ENCODE peak calls at places on chromosomes 6 and 20, in five cellular contexts. One of them, this sample, is unnamed.
A peak's percentile ranks its signal among the peaks of the same experiment; 100 is the strongest.

GRCh38 chr6:134035823-134036296 is 16.6 kb downstream of the SLC2A12 start:
- DNase-seq in stomach: peak; percentile 40
- DNase-seq in endothelial cell of umbilical vein: peak; percentile 19
- DNase-seq in adrenal gland: no peak
- DNase-seq in H1: no peak
- DNase-seq in this sample: no peak

GRCh38 chr6:45421700-45422540 is 44.2 kb upstream of the SUPT3H start:
- DNase-seq in adrenal gland: peak; percentile 31
- DNase-seq in endothelial cell of umbilical vein: peak; percentile 48
- DNase-seq in stomach: peak; percentile 57
- DNase-seq in H1: no peak
- DNase-seq in this sample: peak; percentile 45

GRCh38 chr6:79494841-79495240 is 42.4 kb downstream of the LCA5 start:
- DNase-seq in endothelial cell of umbilical vein: no peak
- DNase-seq in stomach: no peak
- DNase-seq in H1: no peak
- DNase-seq in adrenal gland: no peak
- DNase-seq in this sample: no peak

GRCh38 chr6:34657307-34657978 is 39.1 kb downstream of the ILRUN start:
- DNase-seq in endothelial cell of umbilical vein: peak; percentile 92
- DNase-seq in adrenal gland: peak; percentile 57
- DNase-seq in H1: no peak
- DNase-seq in stomach: peak; percentile 61
- DNase-seq in this sample: peak; percentile 52

GRCh38 chr6:125316621-125317020 is 14.9 kb upstream of the HDDC2 start:
- DNase-seq in stomach: no peak
- DNase-seq in adrenal gland: no peak
- DNase-seq in H1: no peak
- DNase-seq in endothelial cell of umbilical vein: no peak
- DNase-seq in this sample: peak; percentile 21

GRCh38 chr6:118326712-118327111 is 221.4 kb upstream of the PLN start:
- DNase-seq in endothelial cell of umbilical vein: no peak
- DNase-seq in adrenal gland: no peak
- DNase-seq in H1: no peak
- DNase-seq in stomach: no peak
- DNase-seq in this sample: no peak

GRCh38 chr6:111764238-111765182 is 108.7 kb downstream of the FYN start:
- DNase-seq in stomach: no peak
- DNase-seq in H1: no peak
- DNase-seq in endothelial cell of umbilical vein: no peak
- DNase-seq in adrenal gland: no peak
- DNase-seq in this sample: no peak

GRCh38 chr6:81696505-81696904 is 56.0 kb downstream of the TENT5A start:
- DNase-seq in stomach: peak; percentile 29
- DNase-seq in H1: no peak
- DNase-seq in endothelial cell of umbilical vein: peak; percentile 39
- DNase-seq in adrenal gland: no peak
- DNase-seq in this sample: no peak

GRCh38 chr20:48819813-48820648 is 7.8 kb downstream of the PREX1 start:
- DNase-seq in stomach: no peak
- DNase-seq in H1: no peak
- DNase-seq in endothelial cell of umbilical vein: no peak
- DNase-seq in adrenal gland: no peak
- DNase-seq in this sample: no peak

GRCh38 chr6:116737004-116737403 is 28.5 kb downstream of the FAM162B start:
- DNase-seq in adrenal gland: no peak
- DNase-seq in stomach: no peak
- DNase-seq in H1: no peak
- DNase-seq in endothelial cell of umbilical vein: no peak
- DNase-seq in this sample: no peak

GRCh38 chr6:38212579-38212978 is 393.1 kb downstream of the ZFAND3 start:
- DNase-seq in stomach: no peak
- DNase-seq in endothelial cell of umbilical vein: peak; percentile 88
- DNase-seq in H1: peak; percentile 17
- DNase-seq in adrenal gland: no peak
- DNase-seq in this sample: no peak

GRCh38 chr6:9121551-9121950 is 686.2 kb upstream of the SLC35B3 start:
- DNase-seq in H1: no peak
- DNase-seq in adrenal gland: no peak
- DNase-seq in endothelial cell of umbilical vein: no peak
- DNase-seq in stomach: no peak
- DNase-seq in this sample: no peak

GRCh38 chr6:137921823-137922222 is 54.8 kb downstream of the TNFAIP3 start:
- DNase-seq in endothelial cell of umbilical vein: no peak
- DNase-seq in adrenal gland: no peak
- DNase-seq in stomach: no peak
- DNase-seq in H1: no peak
- DNase-seq in this sample: no peak

GRCh38 chr6:2221724-2222274 is 23.6 kb downstream of the GMDS start:
- DNase-seq in adrenal gland: no peak
- DNase-seq in endothelial cell of umbilical vein: no peak
- DNase-seq in stomach: no peak
- DNase-seq in H1: no peak
- DNase-seq in this sample: no peak

GRCh38 chr20:58867211-58867610 is 14.7 kb downstream of the GNAS start:
- DNase-seq in endothelial cell of umbilical vein: no peak
- DNase-seq in H1: no peak
- DNase-seq in adrenal gland: no peak
- DNase-seq in stomach: no peak
- DNase-seq in this sample: no peak

GRCh38 chr20:58008866-58009265 is 219.6 kb downstream of the ANKRD60 start:
- DNase-seq in endothelial cell of umbilical vein: no peak
- DNase-seq in H1: no peak
- DNase-seq in adrenal gland: peak; percentile 3
- DNase-seq in stomach: no peak
- DNase-seq in this sample: no peak

GRCh38 chr6:112938656-112939055 is 591.5 kb downstream of the RFPL4B start:
- DNase-seq in adrenal gland: no peak
- DNase-seq in H1: no peak
- DNase-seq in endothelial cell of umbilical vein: no peak
- DNase-seq in stomach: no peak
- DNase-seq in this sample: no peak

GRCh38 chr6:44255848-44256247 is 1.5 kb downstream of the SLC35B2 start:
- DNase-seq in H1: no peak
- DNase-seq in adrenal gland: no peak
- DNase-seq in stomach: no peak
- DNase-seq in endothelial cell of umbilical vein: no peak
- DNase-seq in this sample: no peak

GRCh38 chr6:47301441-47301840 is 8.3 kb downstream of the TNFRSF21 start:
- DNase-seq in H1: no peak
- DNase-seq in stomach: no peak
- DNase-seq in adrenal gland: no peak
- DNase-seq in endothelial cell of umbilical vein: no peak
- DNase-seq in this sample: no peak

GRCh38 chr20:46936415-46937139 is 41.9 kb downstream of the EYA2 start:
- DNase-seq in H1: no peak
- DNase-seq in stomach: no peak
- DNase-seq in endothelial cell of umbilical vein: no peak
- DNase-seq in adrenal gland: no peak
- DNase-seq in this sample: no peak

GRCh38 chr6:15689586-15690450 is 27.0 kb upstream of the DTNBP1 start:
- DNase-seq in endothelial cell of umbilical vein: no peak
- DNase-seq in stomach: no peak
- DNase-seq in H1: no peak
- DNase-seq in adrenal gland: no peak
- DNase-seq in this sample: no peak

GRCh38 chr6:41560440-41561192 is 14.4 kb downstream of the FOXP4 start:
- DNase-seq in endothelial cell of umbilical vein: peak; percentile 22
- DNase-seq in adrenal gland: peak; percentile 86
- DNase-seq in H1: no peak
- DNase-seq in stomach: peak; percentile 59
- DNase-seq in this sample: peak; percentile 54

GRCh38 chr6:161268526-161269210 is 5.2 kb downstream of the AGPAT4 start:
- DNase-seq in stomach: no peak
- DNase-seq in endothelial cell of umbilical vein: no peak
- DNase-seq in adrenal gland: no peak
- DNase-seq in H1: no peak
- DNase-seq in this sample: no peak

GRCh38 chr6:13412639-13413465 is 74.5 kb downstream of the GFOD1 start:
- DNase-seq in adrenal gland: no peak
- DNase-seq in H1: no peak
- DNase-seq in endothelial cell of umbilical vein: no peak
- DNase-seq in stomach: no peak
- DNase-seq in this sample: no peak

GRCh38 chr6:69179681-69180080 is 544.6 kb downstream of the ADGRB3 start:
- DNase-seq in adrenal gland: no peak
- DNase-seq in endothelial cell of umbilical vein: no peak
- DNase-seq in H1: no peak
- DNase-seq in stomach: no peak
- DNase-seq in this sample: no peak

GRCh38 chr6:26296857-26297648 is 67.9 kb upstream of the BTN3A2 start:
- DNase-seq in endothelial cell of umbilical vein: peak; percentile 33
- DNase-seq in stomach: no peak
- DNase-seq in adrenal gland: peak; percentile 68
- DNase-seq in H1: no peak
- DNase-seq in this sample: no peak

GRCh38 chr20:38357653-38358207 is 11.4 kb downstream of the LBP start:
- DNase-seq in H1: no peak
- DNase-seq in adrenal gland: no peak
- DNase-seq in endothelial cell of umbilical vein: no peak
- DNase-seq in stomach: no peak
- DNase-seq in this sample: no peak

GRCh38 chr20:34515484-34516037 is 661 bp upstream of the DYNLRB1 start:
- DNase-seq in H1: peak; percentile 67
- DNase-seq in stomach: peak; percentile 73
- DNase-seq in adrenal gland: peak; percentile 68
- DNase-seq in endothelial cell of umbilical vein: no peak
- DNase-seq in this sample: peak; percentile 82

GRCh38 chr20:6700563-6701328 is 66.7 kb upstream of the BMP2 start:
- DNase-seq in stomach: no peak
- DNase-seq in endothelial cell of umbilical vein: peak; percentile 90
- DNase-seq in adrenal gland: peak; percentile 55
- DNase-seq in H1: no peak
- DNase-seq in this sample: peak; percentile 20

GRCh38 chr6:2378891-2379652 is 133.7 kb upstream of the GMDS start:
- DNase-seq in endothelial cell of umbilical vein: peak; percentile 75
- DNase-seq in adrenal gland: no peak
- DNase-seq in H1: no peak
- DNase-seq in stomach: no peak
- DNase-seq in this sample: no peak

GRCh38 chr6:43805695-43806040 is 35.7 kb downstream of the VEGFA start:
- DNase-seq in adrenal gland: no peak
- DNase-seq in stomach: no peak
- DNase-seq in endothelial cell of umbilical vein: no peak
- DNase-seq in H1: no peak
- DNase-seq in this sample: no peak

GRCh38 chr6:125658125-125658524 is 91.3 kb upstream of the HEY2 start:
- DNase-seq in H1: no peak
- DNase-seq in endothelial cell of umbilical vein: no peak
- DNase-seq in stomach: no peak
- DNase-seq in adrenal gland: no peak
- DNase-seq in this sample: no peak

GRCh38 chr20:2755451-2756055 is 44.9 kb downstream of the CPXM1 start:
- DNase-seq in stomach: no peak
- DNase-seq in adrenal gland: no peak
- DNase-seq in endothelial cell of umbilical vein: no peak
- DNase-seq in H1: no peak
- DNase-seq in this sample: no peak

GRCh38 chr20:2754426-2754825 is 46.0 kb downstream of the CPXM1 start:
- DNase-seq in H1: no peak
- DNase-seq in endothelial cell of umbilical vein: no peak
- DNase-seq in adrenal gland: no peak
- DNase-seq in stomach: no peak
- DNase-seq in this sample: no peak

GRCh38 chr20:2752631-2753455 is 47.6 kb downstream of the CPXM1 start:
- DNase-seq in H1: peak; percentile 29
- DNase-seq in adrenal gland: no peak
- DNase-seq in endothelial cell of umbilical vein: peak; percentile 42
- DNase-seq in stomach: no peak
- DNase-seq in this sample: peak; percentile 59

GRCh38 chr20:2751868-2752630 is 48.4 kb downstream of the CPXM1 start:
- DNase-seq in endothelial cell of umbilical vein: no peak
- DNase-seq in H1: no peak
- DNase-seq in stomach: peak; percentile 43
- DNase-seq in adrenal gland: no peak
- DNase-seq in this sample: no peak

DNA sequence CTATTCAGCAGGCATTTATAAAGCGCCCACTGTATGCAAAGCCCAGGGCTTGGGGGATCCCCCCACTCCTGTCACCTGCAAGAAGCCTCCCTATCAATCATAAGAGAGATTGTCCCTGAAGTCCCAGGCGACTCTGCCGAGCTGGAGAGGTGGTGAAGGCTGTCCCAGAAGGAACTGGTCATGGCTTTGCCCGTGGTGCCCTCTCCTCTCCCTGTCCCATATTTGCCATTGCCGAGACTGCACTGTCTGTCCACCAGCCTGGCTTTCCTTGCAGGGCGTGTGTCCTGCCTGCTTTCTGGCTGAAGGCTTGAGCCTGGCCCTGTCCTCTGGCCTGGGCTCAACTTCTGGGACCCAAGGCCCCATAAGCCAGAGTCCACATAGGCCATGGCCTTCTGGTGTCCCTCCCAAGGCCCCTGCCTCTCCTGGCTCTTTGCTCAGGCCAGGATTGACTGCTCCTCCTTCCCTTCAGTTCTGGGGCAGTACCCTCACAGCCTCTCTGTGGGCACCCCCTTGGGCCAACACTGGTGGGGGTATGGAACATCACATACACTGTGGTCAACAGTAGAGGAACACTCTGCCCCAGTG is 46.9 kb downstream of the CPXM1 start:
- DNase-seq in stomach: no peak
- DNase-seq in adrenal gland: no peak
- DNase-seq in H1: no peak
- DNase-seq in endothelial cell of umbilical vein: no peak
- DNase-seq in this sample: no peak
- TF ChIP-seq POLR2A in stomach: no peak
- TF ChIP-seq POLR2A in adrenal gland: no peak
- TF ChIP-seq POLR2A in H1: no peak
- TF ChIP-seq POLR2A in endothelial cell of umbilical vein: no peak
- TF ChIP-seq POLR2A in this sample: no peak

DNA sequence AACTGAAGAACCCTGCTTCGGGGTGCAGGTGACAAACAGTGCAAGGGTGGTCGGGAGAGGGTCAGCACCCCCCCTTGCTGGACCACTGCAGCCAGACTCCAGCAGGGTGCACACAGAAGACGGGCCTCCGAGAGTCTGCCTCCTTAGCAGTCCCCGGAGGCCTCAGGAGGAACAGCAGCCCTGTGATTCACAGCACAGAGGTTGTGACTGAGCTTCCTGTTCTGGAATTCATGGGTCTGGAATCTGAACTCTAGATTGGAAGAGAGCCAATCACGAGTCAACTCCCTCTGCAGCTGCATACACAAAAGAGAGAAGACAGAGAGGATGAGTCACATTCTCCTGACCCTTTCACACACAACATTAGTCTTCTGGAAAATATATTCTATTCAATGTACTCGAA is 249.0 kb upstream of the OPRM1 start:
- DNase-seq in stomach: no peak
- DNase-seq in H1: no peak
- DNase-seq in endothelial cell of umbilical vein: no peak
- DNase-seq in adrenal gland: no peak
- DNase-seq in this sample: no peak
- TF ChIP-seq CTCF in stomach: no peak
- TF ChIP-seq CTCF in H1: peak; percentile 20
- TF ChIP-seq CTCF in endothelial cell of umbilical vein: no peak
- TF ChIP-seq CTCF in adrenal gland: no peak
- TF ChIP-seq CTCF in this sample: no peak

GRCh38 chr6:292506-293184 is 358 bp downstream of the DUSP22 start:
- DNase-seq in H1: no peak
- DNase-seq in stomach: peak; percentile 79
- DNase-seq in adrenal gland: peak; percentile 78
- DNase-seq in endothelial cell of umbilical vein: peak; percentile 63
- DNase-seq in this sample: peak; percentile 78
- TF ChIP-seq POLR2A in H1: no peak
- TF ChIP-seq POLR2A in stomach: no peak
- TF ChIP-seq POLR2A in adrenal gland: no peak
- TF ChIP-seq POLR2A in endothelial cell of umbilical vein: no peak
- TF ChIP-seq POLR2A in this sample: no peak

GRCh38 chr6:29071831-29072723 is 15.0 kb downstream of the OR2B3 start:
- DNase-seq in H1: peak; percentile 23
- DNase-seq in adrenal gland: no peak
- DNase-seq in endothelial cell of umbilical vein: peak; percentile 25
- DNase-seq in stomach: no peak
- DNase-seq in this sample: peak; percentile 43
- TF ChIP-seq CTCF in H1: peak; percentile 99
- TF ChIP-seq CTCF in adrenal gland: peak; percentile 49
- TF ChIP-seq CTCF in endothelial cell of umbilical vein: peak; percentile 73
- TF ChIP-seq CTCF in stomach: no peak
- TF ChIP-seq CTCF in this sample: no peak